ENCODE peak calls at places on chromosomes 6 and 20, in eight cellular contexts. K, H, J, Z, D, L, S and Y are unnamed samples.
A peak's percentile ranks its signal among the peaks of the same experiment; 100 is the strongest.

GRCh38 chr6:90369024-90369519 is 72.4 kb upstream of the BACH2 start:
- DNase-seq in L (peak; percentile 28), J (peak; percentile 92), D (no peak), K (peak; percentile 100), Z (no peak), S (peak; percentile 100), H (peak; percentile 59), Y (no peak)

GRCh38 chr20:48457261-48458002 is 370.4 kb downstream of the PREX1 start:
- DNase-seq in J (no peak), H (no peak), Z (no peak), K (no peak), S (no peak), D (no peak), L (no peak), Y (no peak)

GRCh38 chr6:53986165-53986720 is 125.0 kb upstream of the MLIP start:
- DNase-seq in D (no peak), J (peak; percentile 47), K (peak; percentile 56), H (peak; percentile 70), L (no peak), S (peak; percentile 77), Z (no peak), Y (peak; percentile 25)

GRCh38 chr6:9593566-9593965 is 821.3 kb downstream of the TFAP2A start:
- DNase-seq in L (no peak), S (no peak), Z (no peak), J (no peak), H (no peak), K (peak; percentile 78), D (no peak), Y (no peak)

GRCh38 chr6:163775313-163775712 is 360.8 kb downstream of the QKI start:
- DNase-seq in L (no peak), J (no peak), D (no peak), Z (no peak), K (no peak), H (no peak), S (no peak), Y (no peak)

GRCh38 chr20:46268131-46268611 is 40.1 kb downstream of the CDH22 start:
- DNase-seq in K (no peak), L (no peak), H (no peak), Z (no peak), D (no peak), S (no peak), J (no peak), Y (no peak)

GRCh38 chr6:157860505-157860991 is 37.5 kb downstream of the SNX9 start:
- DNase-seq in L (no peak), H (no peak), S (peak; percentile 49), J (no peak), Z (no peak), D (no peak), K (no peak), Y (peak; percentile 94)

GRCh38 chr6:1736346-1737105 is 126.8 kb downstream of the FOXC1 start:
- DNase-seq in Z (no peak), J (peak; percentile 9), H (no peak), S (no peak), K (no peak), D (no peak), L (no peak), Y (no peak)

GRCh38 chr6:2951723-2952122 is 19.6 kb downstream of the SERPINB6 start:
- DNase-seq in K (no peak), Z (no peak), D (peak; percentile 89), S (no peak), J (no peak), H (peak; percentile 28), L (no peak), Y (no peak)

GRCh38 chr6:82195619-82196018 is 51.9 kb downstream of the IBTK start:
- DNase-seq in S (no peak), D (no peak), J (no peak), L (no peak), H (no peak), Z (no peak), K (no peak), Y (no peak)

GRCh38 chr6:155328539-155329459 is 14.5 kb upstream of the TFB1M start:
- DNase-seq in K (no peak), H (no peak), S (no peak), J (no peak), L (no peak), D (no peak), Z (no peak), Y (no peak)

GRCh38 chr6:154276810-154277577 is 79.6 kb downstream of the IPCEF1 start:
- DNase-seq in K (peak; percentile 67), D (no peak), Z (no peak), H (no peak), S (peak; percentile 58), L (no peak), J (peak; percentile 65), Y (peak; percentile 52)
- H3K4me3 ChIP-seq in K (no peak overlapping the region), D (no peak overlapping the region), Z (peak overlapping the region; percentile 20), H (no peak overlapping the region), S (no peak overlapping the region), L (no peak overlapping the region), J (no peak overlapping the region), Y (no peak overlapping the region)

GRCh38 chr6:48111143-48111506 is at the start of gene PTCHD4:
- DNase-seq in J (peak; percentile 8), Z (no peak), H (no peak), S (peak; percentile 77), L (no peak), K (peak; percentile 98), D (no peak), Y (no peak)

GRCh38 chr6:48111575-48111974 is 578 bp upstream of the PTCHD4 start:
- DNase-seq in D (no peak), J (no peak), K (no peak), H (no peak), S (peak; percentile 8), Z (no peak), L (no peak), Y (no peak)

GRCh38 chr6:48110436-48111142 is 408 bp downstream of the PTCHD4 start:
- DNase-seq in S (no peak), Z (no peak), L (no peak), H (no peak), D (no peak), K (no peak), J (no peak), Y (no peak)

GRCh38 chr6:48113130-48113529 is 2.1 kb upstream of the PTCHD4 start:
- DNase-seq in D (no peak), Z (no peak), L (no peak), S (no peak), H (no peak), J (no peak), K (no peak), Y (peak; percentile 46)

DNA sequence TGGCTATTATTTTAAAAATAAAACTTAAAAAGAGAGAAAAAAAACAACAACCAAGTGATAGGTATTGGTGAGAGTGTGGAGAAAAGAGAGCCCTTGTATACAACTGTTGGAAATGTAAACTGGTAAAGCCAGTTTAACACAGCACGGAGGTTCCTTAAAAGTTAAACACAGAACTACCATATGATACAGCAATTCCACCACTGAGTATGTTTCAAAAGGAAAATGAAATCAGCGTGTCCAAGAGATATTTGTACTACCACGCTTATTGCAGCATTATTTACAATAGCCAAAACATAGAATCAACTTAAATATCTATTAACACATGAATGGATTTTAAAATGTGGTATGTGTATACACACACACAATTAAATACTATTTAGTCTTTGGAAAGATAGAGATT is 1.1 kb downstream of the PTCHD4 start:
- DNase-seq in L (no peak), K (peak; percentile 69), S (peak; percentile 25), J (no peak), Z (no peak), H (no peak), D (no peak), Y (no peak)
- H3K4me3 ChIP-seq in L (no peak overlapping the region), K (peak overlapping the region; percentile 40), S (peak overlapping the region; percentile 61), J (peak overlapping the region; percentile 7), Z (no peak overlapping the region), H (no peak overlapping the region), D (no peak overlapping the region), Y (no peak overlapping the region)

DNA sequence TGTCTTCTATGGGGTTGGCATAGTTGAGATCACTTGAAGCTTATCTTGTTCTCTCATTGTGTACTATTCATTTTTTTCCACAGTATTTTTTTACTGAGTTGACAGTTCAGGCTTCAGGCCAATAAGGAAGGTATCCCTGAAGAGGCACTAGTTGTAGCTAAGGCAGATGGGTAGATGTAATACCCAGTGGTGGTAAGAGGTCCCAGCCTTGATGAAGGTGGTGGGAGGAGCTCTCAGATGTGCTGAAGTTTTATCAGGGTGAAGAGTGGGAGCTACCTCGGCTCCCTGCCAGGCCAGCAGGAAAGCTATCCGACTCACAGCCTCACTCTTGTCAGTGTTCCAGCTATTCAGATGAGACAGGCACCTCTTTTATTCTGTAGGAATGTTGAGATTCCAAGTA is 87.7 kb upstream of the UFL1 start:
- DNase-seq in L (no peak), S (no peak), H (peak; percentile 78), J (no peak), D (no peak), K (no peak), Z (no peak), Y (no peak)
- H3K4me3 ChIP-seq in L (no peak overlapping the region), S (no peak overlapping the region), H (no peak overlapping the region), J (no peak overlapping the region), D (no peak overlapping the region), K (no peak overlapping the region), Z (no peak overlapping the region), Y (no peak overlapping the region)

GRCh38 chr6:7463785-7464184 is 74.2 kb downstream of the RIOK1 start:
- DNase-seq in Z (no peak), H (no peak), J (no peak), D (no peak), S (no peak), L (no peak), K (peak; percentile 76), Y (no peak)

GRCh38 chr6:7471171-7471570 is 70.3 kb upstream of the DSP start:
- DNase-seq in L (no peak), D (no peak), K (no peak), Z (no peak), S (no peak), H (no peak), J (no peak), Y (peak; percentile 41)

GRCh38 chr6:7469696-7470095 is 71.8 kb upstream of the DSP start:
- DNase-seq in H (no peak), D (no peak), Z (no peak), L (no peak), K (no peak), S (no peak), J (no peak), Y (no peak)

GRCh38 chr6:7467007-7467897 is 74.2 kb upstream of the DSP start:
- DNase-seq in K (no peak), H (no peak), D (no peak), J (no peak), Z (no peak), S (no peak), L (no peak), Y (no peak)

GRCh38 chr6:7468382-7469081 is 72.9 kb upstream of the DSP start:
- DNase-seq in H (peak; percentile 82), L (no peak), J (no peak), D (no peak), Z (no peak), K (peak; percentile 77), S (peak; percentile 40), Y (peak; percentile 70)
- H3K4me3 ChIP-seq in H (peak overlapping the region; percentile 1), L (no peak overlapping the region), J (no peak overlapping the region), D (peak overlapping the region; percentile 5), Z (no peak overlapping the region), K (no peak overlapping the region), S (peak overlapping the region; percentile 24), Y (peak overlapping the region; percentile 21)